ENCODE peak calls at places on chromosome 19, in ten cellular contexts. F is IMR-90, K is A549, W is right lobe of liver, O is esophagus squamous epithelium, B is endothelial cell of umbilical vein, P is body of pancreas, R is breast epithelium, S is tibial nerve, Q is HepG2. H is an unnamed sample.

GRCh38 chr19:17260842-17261325 is 3.7 kb downstream of the USHBP1 start:
- DNase-seq in F (peak), K (peak), W (peak), O (no peak), B (peak), P (peak), R (peak), S (peak), Q (peak), H (peak)

GRCh38 chr19:48720613-48721296 is 1.2 kb upstream of the MAMSTR start:
- DNase-seq in F (peak), K (peak), W (peak), O (peak), B (no peak), P (peak), R (peak), S (peak), Q (peak), H (peak)

GRCh38 chr19:35462476-35462953 is 14.5 kb downstream of the FFAR2 start:
- DNase-seq in F (no peak), K (no peak), W (no peak), O (no peak), B (no peak), P (no peak), R (no peak), S (no peak), Q (no peak), H (no peak)

GRCh38 chr19:22502766-22503165 is 80.6 kb upstream of the ZNF98 start:
- DNase-seq in F (no peak), K (no peak), W (no peak), O (no peak), B (no peak), P (no peak), R (no peak), S (no peak), Q (no peak), H (no peak)

GRCh38 chr19:5542665-5543064 is 25.1 kb downstream of the TINCR start:
- DNase-seq in F (no peak), K (no peak), W (no peak), O (no peak), B (no peak), P (no peak), R (no peak), S (no peak), Q (no peak), H (no peak)

GRCh38 chr19:56245062-56245740 is 27.3 kb upstream of the EDDM13 start:
- DNase-seq in F (peak), K (no peak), W (no peak), O (no peak), B (no peak), P (no peak), R (no peak), S (no peak), Q (no peak), H (no peak)

GRCh38 chr19:21751379-21751778 is 16.0 kb downstream of the ZNF100 start:
- DNase-seq in F (peak), K (no peak), W (no peak), O (no peak), B (no peak), P (no peak), R (no peak), S (no peak), Q (peak), H (no peak)

GRCh38 chr19:48341006-48341405 is 15.7 kb downstream of the EMP3 start:
- DNase-seq in F (peak), K (no peak), W (no peak), O (no peak), B (no peak), P (no peak), R (no peak), S (no peak), Q (no peak), H (peak)

GRCh38 chr19:31913103-31913710 is 432.2 kb upstream of the ZNF507 start:
- DNase-seq in F (no peak), K (no peak), W (no peak), O (no peak), B (no peak), P (no peak), R (no peak), S (no peak), Q (no peak), H (no peak)

GRCh38 chr19:49981603-49982593 is 20.9 kb upstream of the SIGLEC11 start:
- DNase-seq in F (no peak), K (no peak), W (no peak), O (no peak), B (no peak), P (no peak), R (no peak), S (no peak), Q (no peak), H (no peak)

GRCh38 chr19:52138614-52139290 is 986 bp downstream of the ZNF616 start:
- DNase-seq in F (peak), K (no peak), W (peak), O (no peak), B (no peak), P (peak), R (no peak), S (no peak), Q (peak), H (peak)

GRCh38 chr19:40443930-40444180 is 280 bp downstream of the SERTAD3 start:
- DNase-seq in F (no peak), K (no peak), W (no peak), O (no peak), B (no peak), P (no peak), R (no peak), S (no peak), Q (no peak), H (no peak)

GRCh38 chr19:14385492-14385891 is 4.2 kb downstream of the ADGRE5 start:
- DNase-seq in F (no peak), K (no peak), W (no peak), O (no peak), B (no peak), P (no peak), R (no peak), S (no peak), Q (no peak), H (no peak)

GRCh38 chr19:46624958-46625661 is at the start of gene PTGIR:
- DNase-seq in F (peak), K (no peak), W (no peak), O (no peak), B (peak), P (no peak), R (no peak), S (peak), Q (no peak), H (peak)

GRCh38 chr19:14035706-14036105 is 4.1 kb downstream of the IL27RA start:
- DNase-seq in F (no peak), K (no peak), W (no peak), O (no peak), B (no peak), P (no peak), R (no peak), S (no peak), Q (no peak), H (no peak)

GRCh38 chr19:47005873-47006272 is 13.8 kb upstream of the NPAS1 start:
- DNase-seq in F (no peak), K (peak), W (peak), O (no peak), B (no peak), P (no peak), R (no peak), S (no peak), Q (peak), H (no peak)

GRCh38 chr19:23855676-23856075 is 59.0 kb upstream of the ZNF726 start:
- DNase-seq in F (no peak), K (no peak), W (no peak), O (no peak), B (no peak), P (no peak), R (no peak), S (no peak), Q (no peak), H (no peak)

GRCh38 chr19:50906217-50906616 is 5.0 kb downstream of the KLK4 start:
- DNase-seq in F (no peak), K (peak), W (no peak), O (no peak), B (no peak), P (peak), R (no peak), S (no peak), Q (peak), H (no peak)

GRCh38 chr19:55369651-55370304 is 485 bp downstream of the IL11 start:
- DNase-seq in F (peak), K (peak), W (no peak), O (no peak), B (no peak), P (no peak), R (no peak), S (no peak), Q (no peak), H (no peak)

GRCh38 chr19:32876919-32877285 is 7.3 kb upstream of the SLC7A9 start:
- DNase-seq in F (peak), K (peak), W (no peak), O (no peak), B (no peak), P (no peak), R (no peak), S (no peak), Q (no peak), H (no peak)

GRCh38 chr19:6272913-6273600 is 6.7 kb downstream of the MLLT1 start:
- DNase-seq in F (no peak), K (no peak), W (no peak), O (no peak), B (no peak), P (no peak), R (no peak), S (no peak), Q (no peak), H (no peak)

GRCh38 chr19:47315125-47315821 is 5.6 kb downstream of the C5AR1 start:
- DNase-seq in F (peak), K (peak), W (peak), O (no peak), B (peak), P (no peak), R (no peak), S (no peak), Q (peak), H (peak)

GRCh38 chr19:18456974-18457373 is 19.0 kb upstream of the ISYNA1 start:
- DNase-seq in F (no peak), K (no peak), W (no peak), O (no peak), B (no peak), P (no peak), R (no peak), S (peak), Q (no peak), H (peak)

GRCh38 chr19:35449347-35450043 is 1.4 kb downstream of the FFAR2 start:
- DNase-seq in F (no peak), K (no peak), W (no peak), O (no peak), B (no peak), P (no peak), R (peak), S (no peak), Q (no peak), H (no peak)

GRCh38 chr19:45130888-45131615 is 29.7 kb downstream of the NKPD1 start:
- DNase-seq in F (peak), K (peak), W (no peak), O (no peak), B (peak), P (no peak), R (no peak), S (no peak), Q (peak), H (no peak)

GRCh38 chr19:35557539-35558399 is 5.7 kb downstream of the ATP4A start:
- DNase-seq in F (peak), K (peak), W (no peak), O (no peak), B (peak), P (peak), R (no peak), S (no peak), Q (no peak), H (no peak)

GRCh38 chr19:40380199-40381037 is 9.6 kb downstream of the HIPK4 start:
- DNase-seq in F (no peak), K (no peak), W (no peak), O (no peak), B (no peak), P (no peak), R (no peak), S (no peak), Q (no peak), H (no peak)

GRCh38 chr19:36707134-36707533 is 19.7 kb downstream of the ZNF567 start:
- DNase-seq in F (no peak), K (no peak), W (no peak), O (no peak), B (no peak), P (no peak), R (no peak), S (no peak), Q (no peak), H (no peak)

GRCh38 chr19:45577111-45577905 is 7.3 kb downstream of the OPA3 start:
- DNase-seq in F (peak), K (peak), W (peak), O (no peak), B (no peak), P (peak), R (no peak), S (no peak), Q (peak), H (peak)

DNA sequence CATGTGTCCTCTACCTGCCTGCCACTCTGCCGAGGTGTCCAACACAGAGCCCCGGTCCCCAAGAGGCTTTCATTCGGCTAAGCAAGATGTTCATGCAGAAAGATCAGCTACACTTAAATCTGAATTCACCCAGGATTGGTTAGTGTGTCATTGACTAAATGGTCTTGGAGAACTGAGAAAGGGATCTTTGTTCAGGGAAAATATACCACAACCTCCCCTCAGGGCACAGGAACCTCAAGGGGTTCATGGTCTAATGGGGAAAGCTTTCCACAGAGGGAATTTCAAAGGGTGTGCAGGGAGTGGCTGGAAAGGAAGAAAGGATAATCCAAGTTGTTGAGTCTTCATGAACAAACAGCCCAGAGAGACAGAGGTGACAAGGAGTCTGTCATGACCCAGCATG is 14.4 kb upstream of the POP4 start:
- DNase-seq in F (no peak), K (no peak), W (no peak), O (no peak), B (no peak), P (no peak), R (peak), S (no peak), Q (no peak), H (no peak)
- TF ChIP-seq POLR2A in F (no peak), K (no peak), W (no peak), O (no peak), B (no peak), P (no peak), R (no peak), S (no peak), Q (no peak), H (no peak)

GRCh38 chr19:38120471-38121030 is 103.5 kb downstream of the DPF1 start:
- DNase-seq in F (no peak), K (no peak), W (no peak), O (no peak), B (no peak), P (no peak), R (no peak), S (no peak), Q (no peak), H (no peak)

GRCh38 chr19:38122402-38123093 is 101.5 kb downstream of the DPF1 start:
- DNase-seq in F (no peak), K (no peak), W (no peak), O (no peak), B (no peak), P (no peak), R (no peak), S (no peak), Q (no peak), H (no peak)

GRCh38 chr19:38130399-38130798 is 93.6 kb downstream of the DPF1 start:
- DNase-seq in F (no peak), K (no peak), W (no peak), O (no peak), B (no peak), P (no peak), R (no peak), S (no peak), Q (no peak), H (no peak)

DNA sequence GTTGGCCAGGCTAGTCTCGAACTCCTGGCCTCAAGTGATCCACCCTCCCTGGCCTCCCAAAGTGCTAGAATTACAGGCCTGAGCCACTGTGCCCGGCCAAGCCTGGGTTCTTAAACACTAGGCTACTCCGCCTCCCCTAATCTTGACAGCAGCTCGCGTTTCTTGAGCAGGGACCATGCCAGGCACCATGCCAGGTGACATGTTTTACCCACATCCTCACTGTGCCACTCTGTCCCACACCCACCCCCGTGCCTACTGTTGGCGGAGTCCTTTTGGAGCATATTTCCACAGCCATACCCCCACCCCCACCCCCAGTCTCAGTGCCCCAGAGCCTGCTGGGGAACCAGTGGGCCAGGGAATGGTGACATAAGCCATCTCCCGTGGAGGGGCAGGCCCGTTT is 98.8 kb downstream of the DPF1 start:
- DNase-seq in F (no peak), K (no peak), W (no peak), O (no peak), B (no peak), P (no peak), R (no peak), S (no peak), Q (no peak), H (no peak)
- H3K27ac ChIP-seq in F (no peak), K (no peak), W (no peak), O (no peak), B (no peak), P (no peak), R (no peak), S (no peak), Q (no peak), H (no peak)

DNA sequence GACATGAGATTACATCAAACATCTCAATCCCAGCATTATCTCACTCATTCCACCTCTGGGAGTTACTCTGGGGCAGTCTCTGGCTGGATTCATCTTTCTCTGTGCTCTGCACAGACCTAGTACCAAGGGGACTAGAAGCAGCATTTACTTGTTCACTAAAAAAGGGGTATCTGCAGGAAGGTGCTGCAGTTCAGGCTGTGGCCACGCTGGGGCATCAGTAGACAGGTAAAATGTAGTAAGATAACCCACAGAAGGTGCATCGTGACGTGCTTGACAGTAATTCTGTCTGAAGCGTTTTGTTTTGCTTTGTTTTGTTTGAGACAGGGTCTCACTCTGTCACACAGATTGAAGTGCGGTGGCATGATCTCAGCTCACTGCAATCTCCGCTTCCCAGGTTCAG is 29.3 kb downstream of the ZNF564 start:
- DNase-seq in F (no peak), K (peak), W (no peak), O (no peak), B (no peak), P (no peak), R (no peak), S (no peak), Q (peak), H (no peak)
- TF ChIP-seq CTCF in F (no peak), K (no peak), W (no peak), O (no peak), B (no peak), P (no peak), R (no peak), S (no peak), Q (peak), H (no peak)

GRCh38 chr19:1275976-1276619 is 768 bp downstream of the FAM174C start:
- DNase-seq in F (no peak), K (no peak), W (peak), O (no peak), B (no peak), P (no peak), R (no peak), S (peak), Q (no peak), H (no peak)

GRCh38 chr19:1276620-1277007 is 1.3 kb downstream of the FAM174C start:
- DNase-seq in F (no peak), K (no peak), W (no peak), O (no peak), B (no peak), P (no peak), R (no peak), S (no peak), Q (no peak), H (no peak)

GRCh38 chr19:1274081-1274851 is 1.1 kb upstream of the FAM174C start:
- DNase-seq in F (no peak), K (no peak), W (no peak), O (no peak), B (no peak), P (no peak), R (no peak), S (no peak), Q (no peak), H (no peak)

GRCh38 chr19:1274852-1275259 is 474 bp upstream of the FAM174C start:
- DNase-seq in F (no peak), K (no peak), W (no peak), O (no peak), B (no peak), P (no peak), R (no peak), S (no peak), Q (no peak), H (no peak)

DNA sequence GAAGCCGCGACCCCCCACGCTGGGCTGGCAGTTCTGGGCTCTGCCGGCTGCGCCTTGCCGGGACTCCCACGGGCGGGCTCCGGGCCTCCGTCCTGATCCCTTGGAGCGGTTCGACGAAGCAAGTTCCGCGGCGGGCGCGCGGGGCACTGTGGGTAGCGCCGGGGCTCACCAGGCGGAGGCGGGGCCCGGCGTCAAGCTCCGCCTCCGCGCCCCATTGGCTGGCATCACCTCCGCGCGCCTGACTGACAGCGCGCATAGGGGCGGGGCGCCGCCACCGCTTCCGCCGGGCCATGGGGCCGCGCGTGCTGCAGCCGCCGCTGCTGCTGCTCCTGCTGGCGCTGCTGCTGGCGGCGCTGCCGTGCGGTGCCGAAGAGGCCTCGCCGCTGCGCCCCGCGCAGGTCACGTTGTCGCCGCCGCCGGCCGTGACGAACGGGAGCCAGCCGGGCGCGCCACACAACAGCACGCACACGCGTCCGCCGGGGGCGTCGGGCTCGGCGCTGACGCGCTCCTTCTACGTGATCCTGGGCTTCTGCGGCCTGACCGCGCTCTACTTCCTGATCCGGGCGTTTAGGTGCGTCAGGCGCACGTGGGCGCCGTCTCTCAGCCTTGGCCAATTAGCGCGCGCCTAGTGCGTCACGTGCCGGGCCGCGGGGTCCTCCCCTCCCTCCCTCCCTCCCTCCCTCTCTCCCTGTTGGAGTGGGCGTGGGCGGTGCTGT is at the start of gene FAM174C:
- DNase-seq in F (peak), K (peak), W (peak), O (peak), B (peak), P (peak), R (peak), S (peak), Q (peak), H (peak)
- TF ChIP-seq POLR2A in F (peak), K (peak), W (peak), O (peak), B (peak), P (peak), R (peak), S (no peak), Q (no peak), H (peak)

H was measured in gastrocnemius medialis.